ENCODE peak calls at places on chromosomes 6 and 20, in four cellular contexts. Y is cardiac fibroblast; H is activated CD8-positive, alpha-beta T cell treated with anti-CD3 and anti-CD28 coated beads for 36 hours; A is GM13976. K is an unnamed sample.

GRCh38 chr20:61023612-61024011 is 228.4 kb upstream of the CDH4 start:
- DNase-seq in Y (no peak), H (no peak), A (no peak), K (no peak)

GRCh38 chr6:100573169-100573568 is 108.4 kb upstream of the SIM1 start:
- DNase-seq in Y (peak), H (no peak), A (no peak), K (no peak)

GRCh38 chr6:112029045-112029822 is 24.7 kb upstream of the CCN6 start:
- DNase-seq in Y (peak), H (peak), A (peak), K (peak)

GRCh38 chr6:16660157-16660497 is 101.1 kb downstream of the ATXN1 start:
- DNase-seq in Y (no peak), H (no peak), A (no peak), K (no peak)

GRCh38 chr20:49316704-49317103 is 38.8 kb upstream of the ZNFX1 start:
- DNase-seq in Y (no peak), H (no peak), A (no peak), K (no peak)

GRCh38 chr6:31689249-31690110 is 8.6 kb upstream of the LY6G5C start:
- DNase-seq in Y (no peak), H (peak), A (peak), K (no peak)

GRCh38 chr6:24403501-24403824 is 727 bp downstream of the MRS2 start:
- DNase-seq in Y (no peak), H (no peak), A (no peak), K (no peak)

GRCh38 chr6:104404377-104404776 is 455.3 kb downstream of the HACE1 start:
- DNase-seq in Y (peak), H (no peak), A (no peak), K (no peak)

GRCh38 chr6:157442296-157442695 is 61.3 kb downstream of the ZDHHC14 start:
- DNase-seq in Y (peak), H (no peak), A (no peak), K (no peak)

GRCh38 chr20:38255389-38255788 is 5.1 kb downstream of the KIAA1755 start:
- DNase-seq in Y (peak), H (no peak), A (no peak), K (no peak)

GRCh38 chr6:32945106-32945761 is 4.4 kb upstream of the HLA-DMB start:
- DNase-seq in Y (no peak), H (peak), A (no peak), K (peak)

GRCh38 chr20:44245977-44246376 is 1.1 kb upstream of the GDAP1L1 start:
- DNase-seq in Y (no peak), H (no peak), A (no peak), K (no peak)

GRCh38 chr6:37137881-37138568 is 31.9 kb upstream of the PIM1 start:
- DNase-seq in Y (peak), H (no peak), A (no peak), K (no peak)

GRCh38 chr6:30219244-30219643 is 6.0 kb upstream of the TRIM26 start:
- DNase-seq in Y (peak), H (peak), A (peak), K (peak)

DNA sequence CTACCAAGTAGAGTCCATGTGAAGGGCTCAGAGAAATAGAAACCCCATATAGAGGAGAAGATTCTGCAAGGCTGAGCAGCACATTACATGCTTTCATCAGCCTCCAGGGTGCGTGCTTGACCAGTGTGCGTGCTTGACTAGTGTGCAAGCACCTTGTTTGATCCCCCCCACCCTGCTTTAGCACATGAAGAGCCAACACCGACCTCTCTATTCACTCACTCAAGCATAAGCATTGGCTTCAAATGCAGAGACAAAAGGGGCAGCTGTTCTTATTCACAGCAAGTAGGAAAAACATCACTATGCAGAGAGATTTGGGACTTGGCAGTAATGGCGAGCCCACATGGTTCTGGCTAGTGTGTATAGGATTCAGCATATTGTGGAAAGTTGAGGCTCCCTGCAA is 278.7 kb upstream of the RNF217 start:
- DNase-seq in Y (no peak), H (no peak), A (no peak), K (no peak)
- TF ChIP-seq CTCF in Y (no peak), H (no peak), A (no peak), K (no peak)

GRCh38 chr20:3781153-3781910 is at the start of gene SPEF1:
- DNase-seq in Y (peak), H (peak), A (peak), K (peak)
- TF ChIP-seq CTCF in Y (peak), H (no peak), A (peak), K (no peak)

GRCh38 chr20:45835230-45836224 is 1.9 kb downstream of the SNX21 start:
- DNase-seq in Y (peak), H (no peak), A (no peak), K (no peak)
- TF ChIP-seq CTCF in Y (no peak), H (no peak), A (no peak), K (no peak)

GRCh38 chr6:166443166-166443565 is 60.4 kb upstream of the MPC1 start:
- DNase-seq in Y (no peak), H (no peak), A (no peak), K (no peak)
- TF ChIP-seq CTCF in Y (no peak), H (no peak), A (no peak), K (no peak)

DNA sequence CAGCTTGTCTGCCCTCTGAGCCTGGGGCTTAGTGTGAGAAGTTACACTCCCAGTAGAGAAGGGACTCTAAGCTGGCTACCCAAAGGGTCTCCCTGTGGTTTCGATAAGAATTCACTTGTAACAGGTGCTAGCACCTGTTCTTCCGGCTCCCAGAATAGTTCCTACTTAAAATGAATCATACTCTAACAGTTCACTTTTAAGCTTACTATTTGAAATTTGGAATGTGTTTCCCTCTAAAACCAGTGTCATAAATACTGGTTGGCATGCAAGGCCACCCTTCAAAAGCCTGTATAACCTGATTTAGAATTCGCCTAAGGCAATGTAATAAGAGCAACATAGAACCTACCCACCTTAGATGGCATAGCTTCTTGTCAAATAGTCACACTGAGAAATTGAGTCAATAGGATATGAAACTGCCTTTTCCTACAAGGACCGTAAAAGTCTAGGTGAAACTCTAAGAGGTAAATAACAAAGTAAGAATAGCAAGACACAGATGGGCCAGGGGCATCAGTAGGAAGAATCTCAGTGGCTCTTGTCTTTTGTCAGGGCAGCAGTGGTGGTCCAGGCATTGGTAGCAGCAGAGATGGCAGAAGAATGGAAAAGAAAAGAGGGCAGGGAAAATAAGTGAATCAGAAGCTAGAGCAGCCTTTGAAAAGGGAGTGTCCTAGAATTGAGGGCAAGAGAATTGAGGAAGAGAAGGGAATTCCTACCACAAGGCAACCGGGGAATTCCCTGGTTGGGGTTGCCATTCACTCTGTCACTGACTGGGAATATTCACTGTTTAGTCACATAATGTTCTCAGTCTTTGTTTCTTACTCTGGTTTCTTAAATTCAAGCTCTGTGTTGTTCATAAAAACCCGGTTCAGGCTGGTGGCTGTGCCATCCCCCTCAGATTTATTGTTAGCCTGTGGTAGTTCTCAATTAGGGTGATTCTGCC is 91.5 kb downstream of the HIVEP2 start:
- DNase-seq in Y (peak), H (no peak), A (no peak), K (no peak)
- TF ChIP-seq CTCF in Y (no peak), H (no peak), A (no peak), K (no peak)

GRCh38 chr20:1777476-1777820 is 117.8 kb upstream of the SIRPA start:
- DNase-seq in Y (no peak), H (no peak), A (no peak), K (no peak)
- TF ChIP-seq CTCF in Y (no peak), H (peak), A (no peak), K (no peak)

DNA sequence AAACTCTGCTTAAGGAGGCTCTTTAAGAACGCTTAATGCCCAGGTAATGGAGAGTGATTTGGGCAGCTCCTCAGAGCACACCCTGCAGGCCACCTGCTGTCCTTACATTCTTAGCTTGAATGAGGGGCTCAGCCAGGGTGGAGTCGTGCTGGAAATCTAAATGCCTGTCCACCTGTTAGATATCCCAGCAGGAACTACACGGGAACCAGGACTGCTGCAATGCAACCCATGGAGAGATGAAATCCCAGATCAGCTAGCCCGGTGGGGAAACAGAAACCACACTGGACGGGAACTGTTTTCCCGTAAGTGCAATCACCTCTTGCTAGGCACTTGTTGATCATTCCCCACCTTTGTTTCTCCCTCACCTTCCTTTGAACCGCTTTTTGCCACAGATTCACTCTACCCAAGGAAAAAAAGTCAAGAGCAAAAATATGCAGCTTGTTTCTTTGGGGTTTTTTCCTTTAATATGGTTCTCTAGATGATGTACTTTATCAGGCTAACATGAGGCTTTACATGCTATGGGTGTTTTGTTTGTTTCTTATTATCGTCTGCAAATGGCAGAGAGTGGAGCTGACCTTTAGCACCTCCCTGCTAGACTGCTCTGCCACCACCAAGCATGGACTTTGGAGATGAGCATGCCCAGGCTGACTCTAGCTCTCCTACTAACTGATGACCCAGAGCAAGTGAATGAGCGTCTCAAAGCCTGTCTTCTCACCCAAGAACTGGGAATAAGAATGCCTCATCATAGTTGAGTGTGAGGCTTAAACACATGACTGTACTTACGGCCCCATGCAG is 125.9 kb upstream of the TNFAIP3 start:
- DNase-seq in Y (no peak), H (no peak), A (no peak), K (no peak)
- TF ChIP-seq CTCF in Y (no peak), H (no peak), A (no peak), K (peak)

K was measured in GM10248.